ENCODE peak calls at places on chromosome 11, in five cellular contexts. One of them, this sample, is unnamed.

GRCh38 chr11:73982595-73982989 is at the start of gene UCP2:
- DNase-seq in effector memory CD4-positive, alpha-beta T cell: peak; percentile 74
- DNase-seq in NCI-H1105 treated with DMSO at 0.1 percent for 48 hours: peak; percentile 87
- DNase-seq in hypothalamus: peak; percentile 59
- DNase-seq in amniotic stem cell: peak; percentile 22
- DNase-seq in this sample: peak; percentile 70

GRCh38 chr11:62600367-62601113 is 1.1 kb downstream of the MTA2 start:
- DNase-seq in amniotic stem cell: no peak
- DNase-seq in NCI-H1105 treated with DMSO at 0.1 percent for 48 hours: no peak
- DNase-seq in effector memory CD4-positive, alpha-beta T cell: no peak
- DNase-seq in hypothalamus: no peak
- DNase-seq in this sample: no peak

GRCh38 chr11:70423523-70424505 is 25.5 kb downstream of the CTTN start:
- DNase-seq in effector memory CD4-positive, alpha-beta T cell: no peak
- DNase-seq in NCI-H1105 treated with DMSO at 0.1 percent for 48 hours: no peak
- DNase-seq in amniotic stem cell: no peak
- DNase-seq in hypothalamus: no peak
- DNase-seq in this sample: peak; percentile 50

GRCh38 chr11:124886978-124887666 is 10.5 kb downstream of the ROBO4 start:
- DNase-seq in amniotic stem cell: no peak
- DNase-seq in hypothalamus: no peak
- DNase-seq in effector memory CD4-positive, alpha-beta T cell: no peak
- DNase-seq in NCI-H1105 treated with DMSO at 0.1 percent for 48 hours: no peak
- DNase-seq in this sample: no peak

GRCh38 chr11:66842896-66843775 is at the start of gene RCE1:
- DNase-seq in amniotic stem cell: peak; percentile 72
- DNase-seq in NCI-H1105 treated with DMSO at 0.1 percent for 48 hours: peak; percentile 83
- DNase-seq in hypothalamus: peak; percentile 77
- DNase-seq in effector memory CD4-positive, alpha-beta T cell: peak; percentile 84
- DNase-seq in this sample: peak; percentile 80

GRCh38 chr11:64539239-64539638 is 51.8 kb upstream of the SLC22A12 start:
- DNase-seq in amniotic stem cell: no peak
- DNase-seq in hypothalamus: no peak
- DNase-seq in NCI-H1105 treated with DMSO at 0.1 percent for 48 hours: no peak
- DNase-seq in effector memory CD4-positive, alpha-beta T cell: no peak
- DNase-seq in this sample: no peak

GRCh38 chr11:10674440-10674855 is 19.1 kb downstream of the IRAG1 start:
- DNase-seq in hypothalamus: no peak
- DNase-seq in effector memory CD4-positive, alpha-beta T cell: no peak
- DNase-seq in NCI-H1105 treated with DMSO at 0.1 percent for 48 hours: no peak
- DNase-seq in amniotic stem cell: no peak
- DNase-seq in this sample: no peak

GRCh38 chr11:47348859-47349258 is 3.6 kb downstream of the MYBPC3 start:
- DNase-seq in amniotic stem cell: no peak
- DNase-seq in effector memory CD4-positive, alpha-beta T cell: no peak
- DNase-seq in hypothalamus: no peak
- DNase-seq in NCI-H1105 treated with DMSO at 0.1 percent for 48 hours: peak; percentile 57
- DNase-seq in this sample: no peak

GRCh38 chr11:36231300-36231699 is 57.9 kb downstream of the COMMD9 start:
- DNase-seq in hypothalamus: no peak
- DNase-seq in amniotic stem cell: no peak
- DNase-seq in NCI-H1105 treated with DMSO at 0.1 percent for 48 hours: no peak
- DNase-seq in effector memory CD4-positive, alpha-beta T cell: no peak
- DNase-seq in this sample: no peak

GRCh38 chr11:13440100-13440855 is 22.7 kb downstream of the BTBD10 start:
- DNase-seq in NCI-H1105 treated with DMSO at 0.1 percent for 48 hours: peak; percentile 4
- DNase-seq in hypothalamus: no peak
- DNase-seq in amniotic stem cell: peak; percentile 68
- DNase-seq in effector memory CD4-positive, alpha-beta T cell: no peak
- DNase-seq in this sample: no peak

GRCh38 chr11:77244277-77245014 is 57.0 kb downstream of the GDPD4 start:
- DNase-seq in NCI-H1105 treated with DMSO at 0.1 percent for 48 hours: no peak
- DNase-seq in hypothalamus: no peak
- DNase-seq in amniotic stem cell: no peak
- DNase-seq in effector memory CD4-positive, alpha-beta T cell: no peak
- DNase-seq in this sample: no peak

GRCh38 chr11:61645179-61645868 is 34.9 kb upstream of the DAGLA start:
- DNase-seq in NCI-H1105 treated with DMSO at 0.1 percent for 48 hours: no peak
- DNase-seq in amniotic stem cell: no peak
- DNase-seq in effector memory CD4-positive, alpha-beta T cell: no peak
- DNase-seq in hypothalamus: no peak
- DNase-seq in this sample: no peak

GRCh38 chr11:103662880-103663279 is 373.6 kb upstream of the DDI1 start:
- DNase-seq in amniotic stem cell: no peak
- DNase-seq in NCI-H1105 treated with DMSO at 0.1 percent for 48 hours: no peak
- DNase-seq in effector memory CD4-positive, alpha-beta T cell: no peak
- DNase-seq in hypothalamus: no peak
- DNase-seq in this sample: no peak

GRCh38 chr11:19633276-19633675 is 79.4 kb upstream of the NAV2 start:
- DNase-seq in hypothalamus: peak; percentile 32
- DNase-seq in effector memory CD4-positive, alpha-beta T cell: no peak
- DNase-seq in amniotic stem cell: no peak
- DNase-seq in NCI-H1105 treated with DMSO at 0.1 percent for 48 hours: no peak
- DNase-seq in this sample: no peak